ENCODE peak calls at places on chromosomes 2 and 18, in seven cellular contexts. A, G, S, Z, F, Y and J are unnamed samples.

GRCh38 chr18:39661856-39662366 is 2096.3 kb upstream of the CELF4 start:
- DNase-seq in A (no peak), G (no peak), S (no peak), Z (no peak), F (no peak), Y (no peak), J (no peak)

GRCh38 chr2:39875182-39875913 is 96.3 kb upstream of the THUMPD2 start:
- DNase-seq in A (no peak), G (no peak), S (no peak), Z (no peak), F (peak), Y (no peak), J (no peak)

GRCh38 chr2:190318514-190318913 is 1.1 kb downstream of the HIBCH start:
- DNase-seq in A (no peak), G (no peak), S (no peak), Z (no peak), F (no peak), Y (no peak), J (no peak)

GRCh38 chr2:222424729-222425671 is 657 bp downstream of the SGPP2 start:
- DNase-seq in A (peak), G (no peak), S (no peak), Z (no peak), F (no peak), Y (no peak), J (no peak)

GRCh38 chr2:49224426-49225010 is 70.2 kb upstream of the FSHR start:
- DNase-seq in A (no peak), G (no peak), S (peak), Z (no peak), F (peak), Y (no peak), J (no peak)

GRCh38 chr2:38750793-38751042 is 443 bp downstream of the SRSF7 start:
- DNase-seq in A (peak), G (peak), S (no peak), Z (no peak), F (peak), Y (no peak), J (no peak)

GRCh38 chr2:55252830-55253229 is 16.2 kb downstream of the MTIF2 start:
- DNase-seq in A (no peak), G (no peak), S (no peak), Z (no peak), F (no peak), Y (no peak), J (no peak)

GRCh38 chr2:24049485-24050021 is at the start of gene FKBP1B:
- DNase-seq in A (peak), G (no peak), S (no peak), Z (no peak), F (peak), Y (peak), J (peak)

GRCh38 chr2:220347661-220348060 is 720.2 kb downstream of the SLC4A3 start:
- DNase-seq in A (no peak), G (no peak), S (no peak), Z (no peak), F (no peak), Y (no peak), J (no peak)

GRCh38 chr2:84273406-84273805 is 185.7 kb downstream of the SUCLG1 start:
- DNase-seq in A (no peak), G (no peak), S (no peak), Z (no peak), F (no peak), Y (no peak), J (no peak)

GRCh38 chr2:188415754-188416083 is 124.0 kb downstream of the GULP1 start:
- DNase-seq in A (no peak), G (no peak), S (no peak), Z (no peak), F (no peak), Y (no peak), J (peak)

GRCh38 chr2:215084080-215084479 is 54.3 kb downstream of the ABCA12 start:
- DNase-seq in A (no peak), G (no peak), S (no peak), Z (no peak), F (no peak), Y (no peak), J (no peak)

GRCh38 chr2:138395565-138396306 is 105.8 kb upstream of the SPOPL start:
- DNase-seq in A (no peak), G (peak), S (no peak), Z (no peak), F (peak), Y (no peak), J (peak)

GRCh38 chr18:3723554-3723953 is 273.6 kb downstream of the TGIF1 start:
- DNase-seq in A (no peak), G (no peak), S (no peak), Z (no peak), F (no peak), Y (no peak), J (no peak)

GRCh38 chr2:200367155-200367554 is 60.7 kb downstream of the SPATS2L start:
- DNase-seq in A (no peak), G (no peak), S (no peak), Z (no peak), F (no peak), Y (no peak), J (peak)

GRCh38 chr2:139940701-139941100 is 1160.5 kb upstream of the NXPH2 start:
- DNase-seq in A (no peak), G (no peak), S (no peak), Z (no peak), F (no peak), Y (no peak), J (no peak)

GRCh38 chr2:1550658-1551316 is 137.5 kb downstream of the TPO start:
- DNase-seq in A (peak), G (peak), S (no peak), Z (peak), F (peak), Y (peak), J (no peak)

GRCh38 chr2:79876430-79876829 is 363.6 kb downstream of the CTNNA2 start:
- DNase-seq in A (no peak), G (peak), S (no peak), Z (no peak), F (peak), Y (peak), J (peak)

GRCh38 chr2:202508686-202509085 is 126.1 kb upstream of the FAM117B start:
- DNase-seq in A (no peak), G (no peak), S (no peak), Z (no peak), F (peak), Y (no peak), J (no peak)

GRCh38 chr2:178234648-178235047 is 40.3 kb downstream of the OSBPL6 start:
- DNase-seq in A (no peak), G (no peak), S (no peak), Z (no peak), F (peak), Y (no peak), J (no peak)